ENCODE peak calls at places on chromosomes 7 and 10, in five cellular contexts. L, B, M, U and Z are unnamed samples.

GRCh38 chr10:132194726-132195125 is 8.0 kb downstream of the DPYSL4 start:
- DNase-seq in L (no peak), M (no peak), B (no peak), U (no peak), Z (no peak)

GRCh38 chr10:121302541-121303180 is 295.6 kb downstream of the FGFR2 start:
- DNase-seq in U (no peak), B (no peak), L (no peak), M (no peak), Z (no peak)

GRCh38 chr10:119301397-119301796 is 94.0 kb downstream of the GRK5 start:
- DNase-seq in B (no peak), U (no peak), L (no peak), M (no peak), Z (no peak)

GRCh38 chr10:105973912-105974311 is 1190.6 kb downstream of the SORCS1 start:
- DNase-seq in B (no peak), L (no peak), M (no peak), U (no peak), Z (no peak)

GRCh38 chr7:8129323-8129659 is 132.7 kb downstream of the ICA1 start:
- DNase-seq in B (no peak), U (no peak), L (no peak), M (no peak), Z (no peak)

GRCh38 chr10:15427836-15428414 is 56.8 kb upstream of the FAM171A1 start:
- DNase-seq in B (peak), M (peak), U (no peak), L (peak), Z (peak)

GRCh38 chr7:29189743-29190201 is 4.8 kb upstream of the CHN2 start:
- DNase-seq in B (peak), L (peak), M (peak), U (no peak), Z (peak)

GRCh38 chr10:29022513-29022912 is 266.4 kb upstream of the LYZL1 start:
- DNase-seq in M (no peak), U (no peak), L (peak), B (no peak), Z (no peak)

GRCh38 chr7:145169908-145170307 is 334.1 kb upstream of the TPK1 start:
- DNase-seq in M (no peak), B (peak), U (no peak), L (no peak), Z (peak)

GRCh38 chr7:747186-747585 is 20.1 kb upstream of the PRKAR1B start:
- DNase-seq in L (no peak), B (no peak), U (no peak), M (no peak), Z (no peak)

GRCh38 chr7:150961510-150962284 is 16.4 kb downstream of the KCNH2 start:
- DNase-seq in U (no peak), B (no peak), M (peak), L (no peak), Z (no peak)

GRCh38 chr10:132929953-132930640 is 12.3 kb downstream of the CFAP46 start:
- DNase-seq in U (peak), L (no peak), B (no peak), M (no peak), Z (no peak)

GRCh38 chr7:29265208-29265923 is 70.8 kb downstream of the CHN2 start:
- DNase-seq in B (no peak), M (no peak), L (no peak), U (no peak), Z (no peak)

GRCh38 chr7:127337581-127337980 is 54.9 kb downstream of the ZNF800 start:
- DNase-seq in L (no peak), U (no peak), B (no peak), M (no peak), Z (no peak)

GRCh38 chr7:103314849-103315248 is 17.6 kb downstream of the PMPCB start:
- DNase-seq in M (no peak), L (no peak), B (no peak), U (no peak), Z (no peak)

GRCh38 chr7:118590107-118590506 is 365.6 kb downstream of the ANKRD7 start:
- DNase-seq in U (no peak), B (no peak), M (no peak), L (no peak), Z (peak)

GRCh38 chr7:78148166-78148894 is 349.8 kb downstream of the PHTF2 start:
- DNase-seq in U (no peak), M (no peak), L (peak), B (no peak), Z (no peak)
- TF ChIP-seq JUNB in U (no peak), M (no peak), L (no peak), B (no peak), Z (no peak)

GRCh38 chr7:80941206-80941758 is 22.4 kb upstream of the SEMA3C start:
- DNase-seq in M (no peak), L (no peak), B (peak), U (no peak), Z (no peak)

GRCh38 chr7:80934286-80934685 is 15.4 kb upstream of the SEMA3C start:
- DNase-seq in U (no peak), L (no peak), M (no peak), B (no peak), Z (no peak)

GRCh38 chr7:80937336-80937735 is 18.5 kb upstream of the SEMA3C start:
- DNase-seq in M (no peak), U (no peak), B (no peak), L (no peak), Z (no peak)

GRCh38 chr7:80940539-80941205 is 21.8 kb upstream of the SEMA3C start:
- DNase-seq in M (no peak), U (no peak), B (peak), L (no peak), Z (no peak)

DNA sequence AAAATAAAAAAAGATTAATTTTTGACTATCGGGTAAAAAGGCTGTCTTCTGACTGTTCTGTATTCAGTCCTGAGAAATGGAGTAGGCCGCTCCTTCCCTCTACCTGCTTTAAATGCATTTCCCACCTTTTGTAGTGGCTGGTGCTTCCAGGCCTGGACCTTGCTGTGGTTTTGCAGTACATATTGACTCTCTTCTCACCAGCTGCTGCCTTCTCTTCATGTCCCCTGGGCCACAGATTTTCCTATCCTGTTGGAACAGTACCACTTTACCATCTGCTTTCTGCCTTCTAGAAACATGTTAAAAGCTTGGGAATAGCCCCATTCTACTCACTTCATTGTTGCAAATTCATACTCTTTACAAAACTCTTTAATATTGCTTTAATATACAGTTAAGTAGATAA is 17.1 kb upstream of the SEMA3C start:
- DNase-seq in U (no peak), L (no peak), B (no peak), M (no peak), Z (no peak)
- TF ChIP-seq JUNB in U (no peak), L (no peak), B (no peak), M (no peak), Z (no peak)

GRCh38 chr10:69004821-69005220 is 16.2 kb downstream of the KIFBP start:
- DNase-seq in M (peak), B (peak), L (peak), U (no peak), Z (peak)
- TF ChIP-seq JUNB in M (no peak), B (no peak), L (no peak), U (no peak), Z (no peak)

GRCh38 chr10:54869022-54869421 is 68.0 kb upstream of the PCDH15 start:
- DNase-seq in U (no peak), L (no peak), M (no peak), B (no peak), Z (no peak)
- TF ChIP-seq JUNB in U (no peak), L (no peak), M (no peak), B (no peak), Z (no peak)

DNA sequence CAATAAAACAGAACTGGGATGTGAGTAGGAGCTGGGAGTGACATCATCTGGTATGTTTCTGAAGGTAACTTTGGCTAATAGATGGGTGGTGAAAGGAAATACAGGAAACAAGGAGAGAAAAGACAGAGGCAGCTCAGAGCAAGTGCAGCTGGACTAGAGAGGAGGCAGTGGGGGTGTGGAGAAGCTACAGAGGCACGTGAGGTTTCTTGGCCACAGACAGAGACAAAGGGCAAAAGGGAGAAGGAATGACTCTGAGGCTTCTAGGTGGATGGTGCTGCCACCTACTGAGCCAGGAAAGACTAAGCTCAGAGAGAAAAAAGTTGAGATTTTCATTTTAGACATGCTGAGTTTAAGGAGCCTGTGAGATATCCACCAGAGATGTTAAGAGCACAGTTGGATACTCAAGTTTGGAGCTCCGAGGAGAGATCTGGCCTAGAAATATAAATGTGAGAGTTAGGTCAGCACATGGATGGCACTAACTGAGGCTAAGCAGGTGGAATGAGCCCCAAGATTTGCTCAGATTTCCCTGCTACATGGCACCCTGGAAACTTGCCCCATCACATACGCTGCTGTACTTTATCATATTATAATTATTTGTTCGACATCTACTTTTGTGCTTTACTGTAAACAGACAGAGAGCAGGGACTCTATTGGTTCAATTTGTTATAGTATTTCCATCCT is 293.0 kb upstream of the IMMP2L start:
- DNase-seq in M (peak), U (peak), B (peak), L (peak), Z (peak)
- TF ChIP-seq JUNB in M (no peak), U (no peak), B (no peak), L (no peak), Z (no peak)

DNA sequence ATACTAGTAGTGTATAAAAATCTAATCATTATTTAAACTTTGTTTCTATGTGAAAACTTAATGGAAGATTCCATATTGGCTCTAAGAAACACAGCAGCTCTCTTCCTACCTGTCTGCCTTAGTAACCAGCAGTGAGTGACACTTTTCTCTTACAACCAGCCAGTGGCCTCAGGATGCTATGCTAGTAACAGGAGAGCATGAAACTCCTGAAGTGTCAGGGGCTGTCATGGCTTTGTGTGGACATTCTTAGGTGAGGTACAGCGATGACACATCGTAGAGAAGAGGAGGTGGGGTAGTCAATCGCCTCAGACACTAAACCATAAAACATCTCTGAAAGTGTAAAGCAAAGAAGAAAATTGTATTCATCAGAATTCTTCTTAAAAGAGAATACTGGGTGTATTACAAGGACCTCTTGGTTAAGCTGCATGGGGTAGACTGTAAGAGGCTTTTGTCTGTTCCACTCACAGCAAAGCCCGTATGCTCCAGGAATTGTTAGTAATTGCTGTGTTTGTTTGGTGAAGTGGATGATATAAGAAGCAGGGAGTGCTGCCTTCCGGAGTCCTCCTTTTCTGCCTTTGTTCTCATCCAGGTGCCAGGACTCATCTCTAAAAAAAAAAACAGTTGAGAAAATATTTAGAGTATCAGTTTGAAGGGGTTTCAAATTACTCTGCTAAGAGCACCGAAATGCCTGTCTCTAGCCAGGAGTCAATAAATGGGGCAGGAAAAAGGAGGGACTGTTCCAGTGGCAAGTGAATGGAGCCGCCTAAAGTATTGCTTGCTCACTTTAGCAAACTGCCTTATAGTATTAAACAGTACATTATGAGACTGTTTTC is 518.8 kb downstream of the CNTNAP2 start:
- DNase-seq in U (no peak), L (no peak), B (no peak), M (no peak), Z (peak)
- TF ChIP-seq JUNB in U (no peak), L (no peak), B (no peak), M (no peak), Z (no peak)